ENCODE peak calls at places on chromosomes 2 and 18, in six cellular contexts. I is GM10248, Q is heart right ventricle, G is neural progenitor cell, P is AG04450, S is gastrocnemius medialis. B is an unnamed sample.

GRCh38 chr2:144183744-144184143 is 336.2 kb downstream of the ZEB2 start:
- DNase-seq in I (peak), Q (no peak), G (no peak), P (no peak), S (no peak), B (no peak)

GRCh38 chr2:20091305-20091991 is 40.0 kb upstream of the LAPTM4A start:
- DNase-seq in I (no peak), Q (peak), G (no peak), P (peak), S (peak), B (no peak)

GRCh38 chr2:220478305-220479058 is 851.1 kb downstream of the SLC4A3 start:
- DNase-seq in I (no peak), Q (no peak), G (no peak), P (no peak), S (no peak), B (no peak)

GRCh38 chr2:47301731-47302130 is 101.2 kb upstream of the MSH2 start:
- DNase-seq in I (no peak), Q (no peak), G (no peak), P (no peak), S (peak), B (no peak)

GRCh38 chr18:52869349-52869923 is 529.4 kb downstream of the DCC start:
- DNase-seq in I (no peak), Q (no peak), G (no peak), P (no peak), S (no peak), B (no peak)

GRCh38 chr18:73461780-73462059 is 593.9 kb upstream of the NETO1 start:
- DNase-seq in I (no peak), Q (no peak), G (no peak), P (no peak), S (no peak), B (no peak)

GRCh38 chr18:32469190-32469611 is 1.5 kb downstream of the GAREM1 start:
- DNase-seq in I (no peak), Q (peak), G (peak), P (no peak), S (peak), B (no peak)

GRCh38 chr2:42573256-42573655 is 4.8 kb downstream of the MTA3 start:
- DNase-seq in I (no peak), Q (no peak), G (no peak), P (no peak), S (no peak), B (no peak)

DNA sequence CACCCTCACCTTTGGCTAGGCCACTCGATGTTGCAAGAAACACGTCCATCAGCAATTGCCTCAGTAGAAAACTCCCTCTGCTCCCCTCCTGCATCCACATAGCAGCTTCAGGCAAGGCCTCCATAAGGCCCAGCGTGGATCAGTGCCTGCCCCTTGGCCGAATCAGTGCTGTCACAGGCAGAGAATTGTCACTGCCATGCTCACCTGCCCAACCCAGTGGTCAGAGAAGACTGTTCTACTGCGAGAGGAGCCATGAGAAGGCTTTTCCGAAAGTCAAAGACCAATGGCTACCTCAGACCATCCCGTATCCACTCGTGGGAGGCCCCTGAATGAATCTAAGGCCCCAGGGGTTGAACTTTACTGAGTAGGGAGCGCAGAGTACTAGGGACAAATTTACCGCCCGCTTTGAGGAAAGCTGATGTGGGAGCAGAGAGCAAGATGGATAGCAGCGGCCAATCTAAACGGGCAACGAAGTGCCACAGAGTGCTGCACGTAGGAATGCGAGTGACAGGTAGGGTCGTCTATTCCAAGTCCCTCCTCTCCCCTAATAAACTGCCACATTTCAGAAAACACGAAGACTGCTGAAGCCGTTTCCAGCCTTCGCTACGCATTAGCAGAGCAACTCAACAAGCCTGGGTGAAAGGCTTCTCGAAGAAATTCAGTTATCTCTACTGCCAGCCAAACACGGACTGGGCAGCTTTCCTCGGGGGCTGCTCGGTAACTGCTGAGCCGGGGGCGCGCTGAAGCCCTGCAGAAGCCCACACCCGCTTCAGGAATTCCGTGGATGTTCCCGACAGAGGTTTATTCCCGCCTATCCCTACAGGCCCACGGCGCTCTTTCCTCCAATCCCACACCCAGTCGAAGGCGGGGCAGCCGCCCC is 970 bp upstream of the RALBP1 start:
- DNase-seq in I (no peak), Q (no peak), G (peak), P (no peak), S (no peak), B (no peak)
- TF ChIP-seq CTCF in I (no peak), Q (peak), G (no peak), P (peak), S (no peak), B (no peak)

GRCh38 chr2:215931256-215931903 is 82.0 kb downstream of the MREG start:
- DNase-seq in I (peak), Q (no peak), G (peak), P (peak), S (peak), B (peak)
- TF ChIP-seq CTCF in I (peak), Q (peak), G (peak), P (peak), S (peak), B (peak)

GRCh38 chr2:241063587-241063986 is 38.5 kb downstream of the MTERF4 start:
- DNase-seq in I (no peak), Q (no peak), G (no peak), P (no peak), S (no peak), B (no peak)
- TF ChIP-seq CTCF in I (peak), Q (no peak), G (no peak), P (no peak), S (no peak), B (no peak)

DNA sequence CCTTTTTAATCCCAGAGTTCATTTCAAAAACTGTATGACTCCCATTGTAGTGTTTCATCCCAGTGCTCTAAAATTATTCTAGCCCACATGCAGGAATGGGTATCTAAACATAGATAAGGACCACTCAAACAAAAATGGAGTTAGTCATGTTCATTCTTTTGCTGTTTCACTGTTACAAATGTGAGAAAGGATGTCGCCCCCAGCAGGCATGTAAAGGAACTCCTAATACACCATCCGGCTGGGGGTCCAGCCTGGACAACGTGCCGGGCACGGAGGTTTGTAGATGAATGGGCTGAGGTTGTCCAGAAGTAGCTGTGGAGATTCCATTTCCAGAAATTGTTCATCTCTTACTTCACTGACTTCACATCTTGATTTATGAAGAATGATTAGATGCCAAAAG is 101.9 kb upstream of the RAB12 start:
- DNase-seq in I (no peak), Q (no peak), G (peak), P (no peak), S (no peak), B (no peak)
- TF ChIP-seq CTCF in I (no peak), Q (peak), G (peak), P (peak), S (no peak), B (no peak)

DNA sequence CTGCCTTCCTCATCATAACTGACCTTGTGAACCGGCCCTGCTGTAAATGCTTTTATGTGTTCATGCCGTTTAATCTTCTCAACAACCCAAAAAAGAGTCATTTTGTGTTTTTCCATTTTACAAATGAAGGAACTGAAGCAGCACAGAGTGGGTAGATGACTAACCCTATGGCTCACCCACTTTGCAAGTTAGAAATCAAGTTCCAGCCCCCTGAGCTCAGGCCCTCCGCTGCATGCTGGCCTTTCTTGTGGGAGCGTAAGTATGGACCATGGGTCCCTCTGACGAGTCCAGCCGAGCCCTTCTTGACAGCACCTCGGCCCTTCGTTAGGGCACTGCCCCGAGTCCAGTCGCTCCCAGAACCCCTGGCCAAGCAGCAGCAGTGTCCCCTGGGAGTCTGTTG is 194.6 kb downstream of the GLI2 start:
- DNase-seq in I (no peak), Q (no peak), G (no peak), P (no peak), S (no peak), B (no peak)
- TF ChIP-seq CTCF in I (no peak), Q (no peak), G (no peak), P (no peak), S (no peak), B (no peak)

GRCh38 chr18:44458777-44459176 is 221.9 kb upstream of the SETBP1 start:
- DNase-seq in I (no peak), Q (no peak), G (no peak), P (no peak), S (no peak), B (no peak)
- TF ChIP-seq CTCF in I (no peak), Q (no peak), G (no peak), P (no peak), S (no peak), B (no peak)

GRCh38 chr2:131039535-131039907 is 53.7 kb downstream of the FAM168B start:
- DNase-seq in I (no peak), Q (no peak), G (no peak), P (no peak), S (no peak), B (no peak)

GRCh38 chr2:131041402-131042160 is 51.7 kb downstream of the FAM168B start:
- DNase-seq in I (no peak), Q (no peak), G (no peak), P (no peak), S (no peak), B (no peak)

GRCh38 chr2:131042161-131042775 is 51.0 kb downstream of the FAM168B start:
- DNase-seq in I (no peak), Q (no peak), G (no peak), P (no peak), S (no peak), B (no peak)

GRCh38 chr2:131039908-131040660 is 53.2 kb downstream of the FAM168B start:
- DNase-seq in I (no peak), Q (no peak), G (no peak), P (no peak), S (no peak), B (no peak)

DNA sequence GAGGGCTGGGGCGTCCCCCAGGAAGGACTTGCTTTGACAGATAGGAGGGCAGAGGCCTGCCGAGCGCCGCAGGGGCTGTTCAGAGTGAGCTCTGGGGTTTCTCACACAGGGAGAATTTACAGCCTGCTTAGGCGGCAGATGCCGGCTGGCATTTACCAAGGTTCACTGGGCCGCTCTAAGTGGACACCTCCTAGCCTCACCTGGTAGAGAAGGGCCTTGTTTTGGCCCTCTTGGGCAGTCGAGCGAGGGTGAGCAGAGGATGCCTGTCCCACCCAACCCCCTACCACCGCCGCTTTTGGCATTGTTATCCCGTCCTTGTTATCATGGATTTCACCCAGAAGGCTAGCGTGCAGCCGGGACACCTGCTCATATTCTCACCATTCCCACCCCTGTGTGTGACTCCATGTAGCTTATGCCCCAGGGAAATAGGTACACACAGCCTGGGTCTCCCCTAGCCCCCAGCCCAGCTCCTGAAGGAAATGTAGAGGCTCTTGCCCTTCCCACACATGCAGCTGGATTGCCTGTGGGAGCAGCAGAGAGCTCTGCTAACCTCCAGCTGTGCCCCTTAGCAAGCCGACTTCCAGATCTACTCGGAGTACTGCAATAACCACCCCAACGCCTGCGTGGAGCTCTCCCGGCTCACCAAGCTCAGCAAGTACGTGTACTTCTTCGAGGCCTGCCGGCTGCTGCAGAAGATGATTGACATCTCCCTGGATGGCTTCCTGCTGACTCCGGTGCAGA is 52.4 kb downstream of the FAM168B start:
- DNase-seq in I (no peak), Q (no peak), G (no peak), P (no peak), S (no peak), B (no peak)
- TF ChIP-seq CTCF in I (no peak), Q (no peak), G (peak), P (peak), S (peak), B (no peak)

DNA sequence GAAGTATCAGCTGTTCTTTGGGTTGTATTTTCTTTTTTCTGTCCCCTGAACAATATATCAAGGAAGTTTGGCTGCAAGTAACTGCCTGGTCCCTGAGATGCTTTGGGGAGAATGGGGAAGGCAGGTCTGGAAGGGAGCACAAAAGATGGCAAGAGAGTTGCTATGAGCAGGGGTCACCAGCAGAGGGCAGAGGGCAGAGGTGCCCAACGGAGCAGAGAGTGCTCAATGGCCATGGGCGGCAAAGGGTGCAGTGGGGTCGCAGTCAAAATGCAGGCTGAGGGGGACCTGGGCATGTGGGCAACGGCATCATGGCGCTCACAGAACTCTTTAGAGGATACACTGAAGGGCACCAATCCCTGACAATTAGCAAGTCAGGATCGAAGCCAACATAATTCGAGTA is 107.7 kb upstream of the ATP8B1 start:
- DNase-seq in I (peak), Q (no peak), G (peak), P (no peak), S (no peak), B (no peak)
- TF ChIP-seq CTCF in I (peak), Q (peak), G (peak), P (peak), S (no peak), B (no peak)

GRCh38 chr18:10687161-10687925 is 161.5 kb downstream of the NAPG start:
- DNase-seq in I (no peak), Q (no peak), G (no peak), P (no peak), S (no peak), B (no peak)
- TF ChIP-seq CTCF in I (no peak), Q (no peak), G (no peak), P (no peak), S (no peak), B (no peak)

GRCh38 chr2:18551169-18551568 is 9.3 kb downstream of the RDH14 start:
- DNase-seq in I (no peak), Q (no peak), G (no peak), P (no peak), S (no peak), B (no peak)

GRCh38 chr2:18546586-18546985 is 13.9 kb downstream of the RDH14 start:
- DNase-seq in I (no peak), Q (no peak), G (no peak), P (no peak), S (no peak), B (no peak)

GRCh38 chr2:18551623-18552022 is 8.8 kb downstream of the RDH14 start:
- DNase-seq in I (no peak), Q (no peak), G (no peak), P (no peak), S (no peak), B (no peak)

GRCh38 chr2:18550383-18550905 is 10.0 kb downstream of the RDH14 start:
- DNase-seq in I (no peak), Q (no peak), G (no peak), P (no peak), S (no peak), B (no peak)

DNA sequence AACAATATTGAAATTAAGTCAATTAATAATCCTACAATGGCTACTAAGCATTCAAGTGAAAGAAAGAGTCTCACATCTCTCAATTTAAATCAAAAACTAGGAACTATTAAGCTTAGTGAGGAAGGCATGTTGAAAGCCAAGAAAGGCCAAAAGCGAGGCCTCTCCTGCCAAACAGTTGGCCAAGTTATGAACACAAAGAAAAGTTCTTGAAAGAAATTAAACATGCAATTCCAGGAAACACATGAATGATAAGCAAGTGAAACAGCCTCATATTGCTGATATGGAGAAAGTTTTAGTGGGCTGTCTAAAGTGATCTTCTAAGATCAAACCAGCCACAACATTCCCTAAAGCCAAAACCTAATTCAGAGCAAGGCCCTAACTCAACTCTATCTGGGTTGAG is 11.8 kb downstream of the RDH14 start:
- DNase-seq in I (no peak), Q (no peak), G (no peak), P (no peak), S (no peak), B (no peak)
- TF ChIP-seq CTCF in I (no peak), Q (no peak), G (no peak), P (no peak), S (no peak), B (no peak)

B was measured in thoracic aorta.